ENCODE peak calls at places on chromosomes 3 and 15, in five cellular contexts. F, I, L, J and W are unnamed samples.
A peak's percentile ranks its signal among the peaks of the same experiment; 100 is the strongest.

GRCh38 chr15:35271371-35272043 is 186.4 kb upstream of the NANOGP8 start:
- DNase-seq in F (peak; percentile 14), I (no peak), L (no peak), J (no peak), W (no peak)

GRCh38 chr3:181721369-181721768 is 9.6 kb downstream of the SOX2 start:
- DNase-seq in F (no peak), I (no peak), L (no peak), J (no peak), W (no peak)

GRCh38 chr15:97995881-97996603 is 35.5 kb downstream of the ARRDC4 start:
- DNase-seq in F (no peak), I (peak; percentile 12), L (no peak), J (peak; percentile 5), W (peak; percentile 29)

GRCh38 chr15:90407871-90408317 is 19.9 kb downstream of the IQGAP1 start:
- DNase-seq in F (no peak), I (no peak), L (no peak), J (no peak), W (no peak)

GRCh38 chr15:83378921-83379561 is 68.1 kb upstream of the SH3GL3 start:
- DNase-seq in F (no peak), I (no peak), L (no peak), J (no peak), W (no peak)

GRCh38 chr3:66809579-66809958 is 188.5 kb upstream of the KBTBD8 start:
- DNase-seq in F (no peak), I (no peak), L (no peak), J (no peak), W (no peak)

GRCh38 chr3:48560648-48561018 is 2.9 kb downstream of the UCN2 start:
- DNase-seq in F (no peak), I (no peak), L (no peak), J (no peak), W (no peak)

GRCh38 chr3:170531557-170532335 is 54.1 kb downstream of the SLC7A14 start:
- DNase-seq in F (no peak), I (no peak), L (no peak), J (no peak), W (no peak)

GRCh38 chr3:100825574-100825973 is 116.3 kb downstream of the TFG start:
- DNase-seq in F (peak; percentile 8), I (no peak), L (no peak), J (no peak), W (no peak)

GRCh38 chr15:79164043-79164442 is 73.5 kb upstream of the RASGRF1 start:
- DNase-seq in F (no peak), I (no peak), L (no peak), J (no peak), W (no peak)

GRCh38 chr3:127676921-127677351 is 4.2 kb downstream of the ABTB1 start:
- DNase-seq in F (no peak), I (no peak), L (peak; percentile 81), J (no peak), W (no peak)

GRCh38 chr15:93779341-93779740 is 452.0 kb upstream of the MCTP2 start:
- DNase-seq in F (no peak), I (no peak), L (no peak), J (no peak), W (no peak)

GRCh38 chr15:35519536-35520149 is 26.3 kb downstream of the DPH6 start:
- DNase-seq in F (peak; percentile 69), I (peak; percentile 4), L (no peak), J (no peak), W (peak; percentile 46)

GRCh38 chr3:180421711-180422110 is 180.3 kb upstream of the TTC14 start:
- DNase-seq in F (peak; percentile 13), I (no peak), L (no peak), J (no peak), W (no peak)

GRCh38 chr3:45666729-45667440 is 22.3 kb upstream of the SACM1L start:
- DNase-seq in F (peak; percentile 67), I (no peak), L (no peak), J (no peak), W (no peak)

GRCh38 chr3:126125341-126125740 is 41.4 kb upstream of the SLC41A3 start:
- DNase-seq in F (no peak), I (no peak), L (peak; percentile 50), J (no peak), W (no peak)

GRCh38 chr3:94206291-94206690 is 143.4 kb downstream of the NSUN3 start:
- DNase-seq in F (no peak), I (no peak), L (no peak), J (no peak), W (no peak)

GRCh38 chr15:67783303-67783702 is 42.0 kb upstream of the SKOR1 start:
- DNase-seq in F (no peak), I (no peak), L (no peak), J (no peak), W (no peak)

GRCh38 chr15:43648649-43649429 is at the start of gene CATSPER2:
- DNase-seq in F (no peak), I (no peak), L (no peak), J (no peak), W (no peak)

GRCh38 chr15:50192164-50192563 is 10.2 kb downstream of the SLC27A2 start:
- DNase-seq in F (no peak), I (no peak), L (no peak), J (no peak), W (no peak)

GRCh38 chr3:72010044-72010443 is 225.1 kb upstream of the PROK2 start:
- DNase-seq in F (no peak), I (no peak), L (no peak), J (no peak), W (no peak)

GRCh38 chr15:98580577-98580976 is 67.8 kb upstream of the IGF1R start:
- DNase-seq in F (no peak), I (no peak), L (no peak), J (no peak), W (no peak)

GRCh38 chr3:194871143-194871863 is 185.6 kb downstream of the FAM43A start:
- DNase-seq in F (peak; percentile 90), I (peak; percentile 16), L (peak; percentile 87), J (peak; percentile 6), W (peak; percentile 39)
- TF ChIP-seq CTCF in F (no peak), I (no peak), L (no peak), J (no peak), W (no peak)

DNA sequence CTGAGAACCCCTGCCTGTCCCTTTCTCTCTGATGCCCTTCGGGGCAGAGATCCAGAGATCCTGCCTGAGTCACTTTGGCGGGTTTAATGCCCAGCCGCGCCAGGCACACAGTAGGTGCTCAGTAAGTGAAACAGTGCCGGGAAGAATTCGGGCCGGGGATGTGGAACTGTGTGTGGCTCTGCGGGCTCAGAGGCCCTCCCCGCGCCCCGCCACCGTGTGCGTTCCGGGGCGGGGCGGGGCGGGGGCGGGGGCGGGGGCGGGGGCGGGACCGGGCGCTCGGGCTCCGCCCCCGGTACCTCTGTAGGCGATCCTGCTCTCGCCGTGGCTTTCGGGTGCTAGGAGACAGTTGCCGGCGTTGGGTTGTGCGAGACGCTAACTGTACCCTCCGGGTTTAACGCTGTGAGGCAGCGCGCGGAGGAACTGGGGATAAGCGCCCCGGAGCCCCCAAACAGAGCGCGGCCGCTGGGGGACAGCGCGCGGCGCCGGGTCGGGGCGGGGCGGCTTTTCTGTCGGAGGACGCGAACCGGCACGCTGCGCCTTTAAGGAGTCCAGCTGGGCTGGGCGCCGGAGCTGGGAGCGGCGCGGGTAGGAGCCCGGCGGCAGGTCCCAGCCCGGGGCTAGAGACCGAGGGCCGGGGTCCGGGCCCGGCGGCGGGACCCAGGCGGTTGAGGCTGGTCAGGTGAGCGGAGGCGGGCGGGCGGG is at the start of gene ABHD6:
- DNase-seq in F (peak; percentile 65), I (peak; percentile 80), L (peak; percentile 95), J (peak; percentile 82), W (no peak)
- TF ChIP-seq CTCF in F (peak; percentile 24), I (no peak), L (peak; percentile 11), J (peak; percentile 38), W (no peak)

DNA sequence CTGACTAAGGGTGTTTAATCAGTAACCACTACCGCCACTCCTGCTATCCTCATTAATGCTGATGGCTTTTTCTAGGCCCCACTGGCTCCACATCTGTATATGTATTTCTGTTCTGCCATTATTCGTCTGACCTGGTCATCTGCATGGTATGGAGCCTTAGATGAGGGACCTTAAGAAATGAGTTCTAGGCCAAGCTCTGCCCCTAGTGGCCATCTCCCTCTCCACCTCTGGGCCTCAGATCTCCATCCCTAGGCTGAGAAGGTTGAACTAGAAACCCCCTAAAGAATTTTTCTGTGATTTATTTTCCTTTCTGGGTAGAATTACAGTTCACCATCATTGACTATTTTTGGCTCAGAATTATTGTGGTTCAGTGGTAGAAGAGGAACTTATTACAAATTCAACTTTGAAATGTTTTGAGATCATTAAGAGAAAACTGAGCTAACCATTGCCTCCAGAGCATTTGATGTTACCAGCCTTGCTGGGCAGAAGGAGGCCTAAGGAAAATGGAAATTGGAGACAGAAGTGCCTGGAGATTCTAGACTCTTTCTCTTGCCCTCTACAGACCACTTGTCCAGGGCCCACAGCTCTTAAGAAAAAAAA is 325.2 kb upstream of the NR2E3 start:
- DNase-seq in F (peak; percentile 15), I (no peak), L (no peak), J (no peak), W (peak; percentile 5)
- TF ChIP-seq CTCF in F (peak; percentile 60), I (peak; percentile 23), L (no peak), J (peak; percentile 48), W (peak; percentile 55)

GRCh38 chr15:63505842-63506222 is 1.4 kb downstream of the USP3 start:
- DNase-seq in F (no peak), I (no peak), L (no peak), J (no peak), W (no peak)

GRCh38 chr15:63503739-63504246 is 600 bp upstream of the USP3 start:
- DNase-seq in F (peak; percentile 75), I (peak; percentile 34), L (peak; percentile 94), J (no peak), W (no peak)

GRCh38 chr15:63506537-63507035 is 2.2 kb downstream of the USP3 start:
- DNase-seq in F (no peak), I (no peak), L (no peak), J (no peak), W (no peak)

GRCh38 chr15:63504247-63504978 is at the start of gene USP3:
- DNase-seq in F (peak; percentile 97), I (peak; percentile 96), L (peak; percentile 99), J (peak; percentile 92), W (peak; percentile 89)

DNA sequence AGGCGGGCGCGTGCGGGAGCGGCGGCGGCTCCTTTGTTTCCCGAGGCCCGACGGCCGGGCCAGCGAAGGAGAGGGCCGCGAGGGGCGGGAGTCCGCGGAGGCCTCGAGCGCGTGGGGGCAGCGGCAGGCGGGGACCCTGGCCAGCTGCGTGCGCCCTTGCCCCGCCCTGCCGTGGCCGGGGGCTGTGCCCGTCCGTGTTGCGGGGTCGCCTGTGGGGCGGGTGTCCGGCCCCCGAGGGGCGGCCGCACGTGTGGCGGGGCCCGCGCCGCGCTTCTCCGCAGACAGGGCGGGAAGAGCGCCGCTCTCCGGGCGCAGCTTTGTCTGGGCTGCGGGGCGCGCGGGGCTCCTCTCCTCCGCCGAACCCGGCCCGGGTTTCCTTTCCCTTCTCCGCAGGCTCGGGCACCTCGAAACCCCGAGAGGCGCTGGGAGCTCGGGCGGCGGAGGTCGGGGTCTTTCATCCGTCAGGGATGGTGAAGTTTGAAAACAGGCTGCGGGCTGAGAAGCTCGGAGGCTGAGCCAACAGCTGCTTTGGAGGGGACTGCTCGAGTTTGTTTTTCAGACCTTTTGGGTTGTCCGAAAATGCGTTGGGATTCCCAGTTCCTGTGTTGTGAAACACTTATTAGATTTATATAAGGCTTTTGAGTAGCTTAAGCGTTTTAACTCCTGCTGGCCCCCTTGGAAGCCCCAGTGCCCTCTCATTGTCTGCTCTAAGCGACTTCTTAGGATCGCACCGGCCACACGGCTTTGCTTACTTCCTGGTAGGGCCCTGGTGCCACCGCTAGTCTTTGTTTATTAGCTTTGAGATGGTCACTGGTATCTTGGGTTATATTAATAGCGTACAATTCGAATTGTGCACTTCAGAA is 817 bp downstream of the USP3 start:
- DNase-seq in F (peak; percentile 58), I (peak; percentile 50), L (peak; percentile 93), J (peak; percentile 43), W (no peak)
- TF ChIP-seq CTCF in F (peak; percentile 23), I (no peak), L (peak; percentile 55), J (peak; percentile 44), W (peak; percentile 25)